ENCODE peak calls at places on chromosomes 16 and 17, in seven cellular contexts. J, Z, G, L, Y, N and Q are unnamed samples.

GRCh38 chr17:39716879-39717536 is 13.3 kb downstream of the MIEN1 start:
- DNase-seq in J (no peak), Z (no peak), G (no peak), L (no peak), Y (no peak), N (no peak), Q (peak)

GRCh38 chr16:17273142-17273561 is 197.6 kb downstream of the XYLT1 start:
- DNase-seq in J (no peak), Z (no peak), G (peak), L (peak), Y (no peak), N (no peak), Q (no peak)

GRCh38 chr17:75783069-75783783 is 1.4 kb upstream of the UNK start:
- DNase-seq in J (peak), Z (peak), G (peak), L (peak), Y (no peak), N (no peak), Q (peak)

GRCh38 chr16:10037771-10038170 is 144.5 kb downstream of the GRIN2A start:
- DNase-seq in J (no peak), Z (no peak), G (no peak), L (no peak), Y (no peak), N (no peak), Q (no peak)

GRCh38 chr16:87368029-87368765 is 15.4 kb downstream of the FBXO31 start:
- DNase-seq in J (no peak), Z (no peak), G (no peak), L (no peak), Y (no peak), N (no peak), Q (no peak)

GRCh38 chr17:45902892-45903346 is 8.6 kb downstream of the MAPT start:
- DNase-seq in J (peak), Z (no peak), G (peak), L (no peak), Y (peak), N (no peak), Q (peak)

GRCh38 chr17:9228408-9229159 is 207.3 kb downstream of the NTN1 start:
- DNase-seq in J (no peak), Z (no peak), G (no peak), L (no peak), Y (no peak), N (no peak), Q (no peak)

GRCh38 chr17:76353004-76353598 is 615 bp downstream of the PRPSAP1 start:
- DNase-seq in J (peak), Z (no peak), G (no peak), L (no peak), Y (peak), N (peak), Q (no peak)

GRCh38 chr16:1296688-1297412 is 12.6 kb upstream of the UBE2I start:
- DNase-seq in J (no peak), Z (no peak), G (peak), L (peak), Y (no peak), N (no peak), Q (peak)

GRCh38 chr17:46984341-46984740 is 5.3 kb upstream of the RPRML start:
- DNase-seq in J (peak), Z (no peak), G (no peak), L (no peak), Y (no peak), N (no peak), Q (no peak)

GRCh38 chr17:40538019-40538935 is 27.0 kb downstream of the CCR7 start:
- DNase-seq in J (no peak), Z (no peak), G (no peak), L (no peak), Y (no peak), N (no peak), Q (no peak)

GRCh38 chr17:60416368-60416925 is 5.8 kb upstream of the CHCT1 start:
- DNase-seq in J (no peak), Z (no peak), G (no peak), L (no peak), Y (no peak), N (no peak), Q (no peak)

GRCh38 chr16:62036807-62037135 is 533 bp upstream of the CDH8 start:
- DNase-seq in J (no peak), Z (no peak), G (no peak), L (no peak), Y (no peak), N (no peak), Q (no peak)

GRCh38 chr16:62033065-62033464 is 3.2 kb downstream of the CDH8 start:
- DNase-seq in J (no peak), Z (no peak), G (no peak), L (no peak), Y (no peak), N (no peak), Q (no peak)

GRCh38 chr16:62036101-62036806 is at the start of gene CDH8:
- DNase-seq in J (peak), Z (no peak), G (no peak), L (no peak), Y (no peak), N (peak), Q (peak)

GRCh38 chr16:62034236-62035114 is 1.8 kb downstream of the CDH8 start:
- DNase-seq in J (no peak), Z (no peak), G (no peak), L (no peak), Y (no peak), N (no peak), Q (no peak)

DNA sequence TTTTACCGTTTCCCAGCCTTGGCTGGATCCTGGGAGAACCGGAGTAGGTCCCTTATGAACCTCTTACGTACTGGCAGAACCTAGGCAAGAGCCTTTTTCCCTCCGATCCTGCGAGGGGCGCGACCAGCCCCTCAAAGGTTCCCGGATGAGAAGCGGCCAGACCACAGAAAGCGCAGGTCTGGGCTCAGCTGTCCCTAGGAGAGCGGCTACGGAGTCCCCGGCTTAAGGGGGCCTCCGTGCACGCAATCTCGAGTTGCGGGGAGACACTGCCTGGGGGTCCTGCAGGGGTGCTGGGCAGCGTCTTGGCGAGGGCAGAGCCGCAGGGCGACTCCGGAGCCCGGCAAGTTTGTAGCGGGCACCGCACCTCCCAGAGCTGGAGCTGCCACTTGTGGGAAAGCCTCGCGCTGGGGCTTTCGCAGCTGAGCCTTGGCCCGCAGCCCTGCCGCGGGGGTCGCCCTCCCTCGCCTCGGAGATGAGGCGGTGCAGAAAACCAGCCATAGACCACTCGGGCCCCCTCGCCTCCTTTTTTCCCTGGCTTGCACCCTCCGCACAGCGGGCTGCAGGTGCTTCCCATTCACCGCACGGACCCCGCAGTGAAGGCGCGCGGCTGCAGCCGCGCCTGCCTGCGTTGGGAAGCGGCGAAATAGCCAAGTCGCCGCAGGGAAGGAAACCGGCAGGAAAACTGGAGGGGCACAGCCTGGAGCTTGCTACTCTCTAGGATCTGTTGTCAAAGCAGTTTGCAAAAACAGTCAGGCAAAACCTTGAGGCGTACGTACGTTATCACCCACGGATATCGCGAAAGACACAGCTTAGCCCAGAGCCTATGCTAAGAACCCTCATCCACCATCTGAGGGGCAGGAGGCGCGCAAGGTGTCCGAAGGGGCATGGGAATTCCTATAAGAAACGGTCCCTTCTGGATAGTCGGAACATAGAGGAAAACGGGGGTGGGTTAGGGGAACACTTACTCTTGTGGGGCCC is 834 bp downstream of the CDH8 start:
- DNase-seq in J (peak), Z (no peak), G (no peak), L (no peak), Y (no peak), N (peak), Q (no peak)
- TF ChIP-seq JUND in J (no peak), Z (no peak), G (no peak), L (no peak), Y (no peak), N (no peak), Q (no peak)

GRCh38 chr17:64692187-64692586 is 30.1 kb upstream of the SMURF2 start:
- DNase-seq in J (no peak), Z (no peak), G (no peak), L (no peak), Y (no peak), N (no peak), Q (no peak)

GRCh38 chr17:64688481-64688880 is 26.4 kb upstream of the SMURF2 start:
- DNase-seq in J (no peak), Z (no peak), G (no peak), L (no peak), Y (no peak), N (no peak), Q (no peak)

GRCh38 chr17:64698725-64699124 is 36.6 kb upstream of the SMURF2 start:
- DNase-seq in J (no peak), Z (no peak), G (no peak), L (no peak), Y (no peak), N (no peak), Q (no peak)

GRCh38 chr17:64689106-64689505 is 27.0 kb upstream of the SMURF2 start:
- DNase-seq in J (no peak), Z (no peak), G (peak), L (no peak), Y (no peak), N (no peak), Q (no peak)

GRCh38 chr17:64694207-64694606 is 32.1 kb upstream of the SMURF2 start:
- DNase-seq in J (no peak), Z (no peak), G (peak), L (peak), Y (no peak), N (no peak), Q (peak)
- TF ChIP-seq JUND in J (no peak), Z (no peak), G (peak), L (peak), Y (peak), N (no peak), Q (no peak)

GRCh38 chr17:42698736-42699414 is 16.5 kb downstream of the CNTNAP1 start:
- DNase-seq in J (peak), Z (no peak), G (no peak), L (no peak), Y (peak), N (no peak), Q (no peak)

GRCh38 chr17:42699415-42699740 is 17.0 kb downstream of the CNTNAP1 start:
- DNase-seq in J (no peak), Z (no peak), G (no peak), L (no peak), Y (no peak), N (no peak), Q (no peak)

GRCh38 chr17:42694524-42694923 is 12.2 kb downstream of the CNTNAP1 start:
- DNase-seq in J (peak), Z (no peak), G (no peak), L (no peak), Y (no peak), N (no peak), Q (no peak)

GRCh38 chr17:42695500-42695899 is 13.2 kb downstream of the CNTNAP1 start:
- DNase-seq in J (peak), Z (no peak), G (no peak), L (no peak), Y (no peak), N (no peak), Q (no peak)

DNA sequence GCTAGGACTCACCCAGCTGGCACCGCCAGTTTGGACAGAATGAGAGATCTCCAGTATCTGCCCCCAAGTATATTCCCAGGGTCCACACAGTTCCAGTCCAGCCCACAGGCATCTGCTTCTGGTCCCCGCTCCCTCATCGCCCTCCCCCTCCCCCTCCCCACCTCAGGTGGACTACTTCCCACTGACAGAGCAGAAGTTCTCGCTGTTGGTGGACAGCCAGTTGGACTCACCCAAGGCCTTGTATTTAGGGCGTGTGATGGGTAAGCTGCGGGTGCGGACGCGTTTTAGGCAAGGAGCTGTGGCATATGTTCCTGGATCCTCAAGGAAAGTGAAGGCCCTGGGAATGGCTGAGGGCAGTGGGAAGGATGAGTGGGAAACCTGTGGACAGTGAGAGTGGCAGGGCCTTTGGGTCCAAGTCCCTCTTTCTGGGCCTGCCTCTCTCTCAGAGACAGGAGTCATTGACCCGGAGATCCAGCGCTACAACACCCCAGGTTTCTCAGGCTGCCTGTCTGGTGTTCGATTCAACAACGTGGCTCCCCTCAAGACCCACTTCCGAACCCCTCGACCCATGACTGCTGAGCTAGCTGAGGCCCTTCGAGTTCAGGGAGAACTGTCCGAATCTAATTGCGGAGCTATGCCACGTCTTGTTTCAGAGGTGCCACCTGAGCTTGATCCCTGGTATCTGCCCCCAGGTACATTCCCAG is 14.9 kb downstream of the CNTNAP1 start:
- DNase-seq in J (peak), Z (no peak), G (no peak), L (no peak), Y (no peak), N (no peak), Q (no peak)
- TF ChIP-seq JUND in J (no peak), Z (no peak), G (no peak), L (no peak), Y (no peak), N (no peak), Q (no peak)

GRCh38 chr17:10550014-10550413 is 556 bp upstream of the MYH2 start:
- DNase-seq in J (no peak), Z (no peak), G (no peak), L (no peak), Y (no peak), N (no peak), Q (no peak)
- TF ChIP-seq JUND in J (no peak), Z (no peak), G (no peak), L (no peak), Y (no peak), N (no peak), Q (no peak)

DNA sequence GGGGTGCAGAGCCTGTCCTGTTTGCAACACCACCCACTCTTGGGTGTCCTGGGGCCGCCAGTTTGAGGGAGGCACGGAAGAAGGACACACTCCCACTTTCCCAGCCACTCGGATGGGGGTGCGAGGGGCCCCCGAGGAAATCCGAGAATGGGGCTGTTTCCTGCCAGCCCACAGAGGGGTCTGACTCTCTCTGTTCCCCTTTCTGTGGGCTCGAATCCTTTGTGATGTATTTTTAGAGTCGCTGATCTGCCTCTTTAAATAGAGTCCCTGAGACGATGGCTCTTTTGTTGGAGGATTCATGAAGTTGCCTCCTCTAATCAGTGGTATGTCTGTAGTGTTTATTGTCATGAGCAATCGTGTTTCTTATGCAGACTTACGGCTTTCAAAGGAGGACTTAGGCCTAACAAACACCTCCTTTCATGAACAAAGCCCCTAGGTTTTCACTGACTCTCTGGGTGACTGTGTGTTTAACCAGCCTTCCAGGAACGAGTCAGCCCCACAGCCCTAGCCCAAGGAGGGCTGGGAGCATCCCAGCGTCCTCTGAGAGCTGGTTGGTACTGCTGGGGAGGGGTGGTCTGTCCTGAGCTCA is 29.1 kb downstream of the CIBAR2 start:
- DNase-seq in J (no peak), Z (no peak), G (no peak), L (no peak), Y (no peak), N (peak), Q (no peak)
- TF ChIP-seq JUND in J (no peak), Z (no peak), G (no peak), L (no peak), Y (no peak), N (no peak), Q (no peak)

DNA sequence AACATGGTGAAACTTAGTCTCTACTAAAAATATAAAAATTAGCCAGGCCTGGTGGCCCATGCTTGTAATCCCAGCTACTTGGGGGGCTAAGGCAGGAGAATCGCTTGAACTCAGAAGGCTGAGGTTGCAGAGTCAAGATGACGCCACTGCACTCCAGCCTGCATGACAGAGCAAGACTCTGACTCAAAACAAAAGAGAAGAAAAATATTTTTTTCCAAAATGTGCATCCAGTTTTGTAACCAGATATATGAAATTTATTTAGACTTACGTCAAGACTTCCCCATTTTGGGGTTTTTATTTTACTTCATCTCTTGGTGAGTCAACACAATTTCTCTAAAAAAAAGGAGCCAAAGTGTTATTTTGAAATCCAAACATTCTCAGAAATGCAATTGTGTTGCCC is 5.5 kb upstream of the TM4SF5 start:
- DNase-seq in J (no peak), Z (no peak), G (no peak), L (no peak), Y (no peak), N (no peak), Q (no peak)
- TF ChIP-seq JUND in J (no peak), Z (no peak), G (no peak), L (no peak), Y (no peak), N (no peak), Q (no peak)